ENCODE peak calls at places on chromosomes 7 and 10, in nine cellular contexts. One of them, this sample, is unnamed. For H3K4me1, the result is how much of the 10 kb centered on the place peaks cover.

GRCh38 chr10:127612-128432 is 7.4 kb upstream of the ZMYND11 start:
- DNase-seq in mammary epithelial cell: no peak
- DNase-seq in GM23338: no peak
- DNase-seq in fibroblast of lung: no peak
- DNase-seq in lower lobe of right lung: no peak
- DNase-seq in colonic mucosa: no peak
- DNase-seq in uterus: no peak
- DNase-seq in left ventricle myocardium inferior: no peak
- DNase-seq in H9: no peak
- DNase-seq in this sample: no peak

GRCh38 chr7:23347682-23348180 is 48.6 kb downstream of the MALSU1 start:
- DNase-seq in lower lobe of right lung: no peak
- DNase-seq in colonic mucosa: no peak
- DNase-seq in GM23338: no peak
- DNase-seq in left ventricle myocardium inferior: no peak
- DNase-seq in H9: no peak
- DNase-seq in mammary epithelial cell: peak
- DNase-seq in fibroblast of lung: peak
- DNase-seq in uterus: no peak
- DNase-seq in this sample: no peak

GRCh38 chr7:30240401-30240800 is 44.0 kb upstream of the ZNRF2 start:
- DNase-seq in fibroblast of lung: peak
- DNase-seq in left ventricle myocardium inferior: no peak
- DNase-seq in uterus: no peak
- DNase-seq in colonic mucosa: no peak
- DNase-seq in mammary epithelial cell: peak
- DNase-seq in GM23338: no peak
- DNase-seq in lower lobe of right lung: no peak
- DNase-seq in H9: no peak
- DNase-seq in this sample: no peak

GRCh38 chr10:59817806-59818205 is 64.6 kb upstream of the MRLN start:
- DNase-seq in fibroblast of lung: peak
- DNase-seq in colonic mucosa: no peak
- DNase-seq in H9: no peak
- DNase-seq in mammary epithelial cell: no peak
- DNase-seq in uterus: no peak
- DNase-seq in left ventricle myocardium inferior: no peak
- DNase-seq in lower lobe of right lung: no peak
- DNase-seq in GM23338: no peak
- DNase-seq in this sample: no peak

GRCh38 chr10:113021268-113022028 is 71.4 kb downstream of the TCF7L2 start:
- DNase-seq in uterus: no peak
- DNase-seq in left ventricle myocardium inferior: no peak
- DNase-seq in fibroblast of lung: no peak
- DNase-seq in H9: no peak
- DNase-seq in mammary epithelial cell: no peak
- DNase-seq in lower lobe of right lung: no peak
- DNase-seq in GM23338: no peak
- DNase-seq in colonic mucosa: no peak
- DNase-seq in this sample: no peak

GRCh38 chr10:36349445-36350063 is 707.5 kb upstream of the FZD8 start:
- DNase-seq in H9: no peak
- DNase-seq in left ventricle myocardium inferior: no peak
- DNase-seq in lower lobe of right lung: no peak
- DNase-seq in GM23338: peak
- DNase-seq in fibroblast of lung: peak
- DNase-seq in mammary epithelial cell: peak
- DNase-seq in colonic mucosa: no peak
- DNase-seq in uterus: no peak
- DNase-seq in this sample: no peak

GRCh38 chr10:34813626-34814227 is 1.4 kb downstream of the PARD3 start:
- DNase-seq in fibroblast of lung: peak
- DNase-seq in lower lobe of right lung: no peak
- DNase-seq in left ventricle myocardium inferior: no peak
- DNase-seq in mammary epithelial cell: peak
- DNase-seq in colonic mucosa: peak
- DNase-seq in uterus: peak
- DNase-seq in H9: no peak
- DNase-seq in GM23338: no peak
- DNase-seq in this sample: no peak

GRCh38 chr7:134703781-134704180 is 57.1 kb downstream of the BPGM start:
- DNase-seq in GM23338: no peak
- DNase-seq in uterus: peak
- DNase-seq in mammary epithelial cell: no peak
- DNase-seq in lower lobe of right lung: no peak
- DNase-seq in H9: no peak
- DNase-seq in left ventricle myocardium inferior: no peak
- DNase-seq in fibroblast of lung: peak
- DNase-seq in colonic mucosa: no peak
- DNase-seq in this sample: no peak

GRCh38 chr7:127859330-127859729 is 171.9 kb downstream of the LRRC4 start:
- DNase-seq in fibroblast of lung: no peak
- DNase-seq in left ventricle myocardium inferior: no peak
- DNase-seq in lower lobe of right lung: no peak
- DNase-seq in GM23338: no peak
- DNase-seq in uterus: no peak
- DNase-seq in colonic mucosa: no peak
- DNase-seq in H9: no peak
- DNase-seq in mammary epithelial cell: no peak
- DNase-seq in this sample: no peak

GRCh38 chr7:151308256-151308655 is 33.4 kb upstream of the NUB1 start:
- DNase-seq in uterus: no peak
- DNase-seq in H9: no peak
- DNase-seq in lower lobe of right lung: no peak
- DNase-seq in mammary epithelial cell: no peak
- DNase-seq in GM23338: no peak
- DNase-seq in left ventricle myocardium inferior: no peak
- DNase-seq in fibroblast of lung: no peak
- DNase-seq in colonic mucosa: no peak
- DNase-seq in this sample: peak

GRCh38 chr10:11397980-11398580 is 213.4 kb downstream of the USP6NL start:
- DNase-seq in uterus: no peak
- DNase-seq in colonic mucosa: no peak
- DNase-seq in fibroblast of lung: peak
- DNase-seq in mammary epithelial cell: no peak
- DNase-seq in left ventricle myocardium inferior: peak
- DNase-seq in GM23338: no peak
- DNase-seq in H9: no peak
- DNase-seq in lower lobe of right lung: no peak
- DNase-seq in this sample: no peak

GRCh38 chr10:22252286-22252800 is 34.5 kb upstream of the EBLN1 start:
- DNase-seq in left ventricle myocardium inferior: peak
- DNase-seq in fibroblast of lung: peak
- DNase-seq in colonic mucosa: peak
- DNase-seq in lower lobe of right lung: peak
- DNase-seq in H9: peak
- DNase-seq in GM23338: no peak
- DNase-seq in mammary epithelial cell: peak
- DNase-seq in uterus: peak
- DNase-seq in this sample: peak

GRCh38 chr7:32958046-32959025 is 1.1 kb downstream of the FKBP9 start:
- DNase-seq in left ventricle myocardium inferior: peak
- DNase-seq in GM23338: peak
- DNase-seq in mammary epithelial cell: peak
- DNase-seq in colonic mucosa: peak
- DNase-seq in uterus: peak
- DNase-seq in H9: peak
- DNase-seq in fibroblast of lung: peak
- DNase-seq in lower lobe of right lung: peak
- DNase-seq in this sample: peak

GRCh38 chr7:29989257-29989995 is at the start of gene SCRN1:
- DNase-seq in left ventricle myocardium inferior: peak
- DNase-seq in fibroblast of lung: no peak
- DNase-seq in GM23338: peak
- DNase-seq in uterus: peak
- DNase-seq in lower lobe of right lung: peak
- DNase-seq in colonic mucosa: peak
- DNase-seq in H9: peak
- DNase-seq in mammary epithelial cell: peak
- DNase-seq in this sample: no peak

GRCh38 chr7:1099154-1099542 is 11.2 kb downstream of the GPER1 start:
- DNase-seq in H9: no peak
- DNase-seq in lower lobe of right lung: no peak
- DNase-seq in fibroblast of lung: no peak
- DNase-seq in colonic mucosa: no peak
- DNase-seq in mammary epithelial cell: no peak
- DNase-seq in GM23338: no peak
- DNase-seq in uterus: no peak
- DNase-seq in left ventricle myocardium inferior: no peak
- DNase-seq in this sample: no peak

GRCh38 chr7:1096156-1097119 is 8.5 kb downstream of the GPER1 start:
- DNase-seq in colonic mucosa: no peak
- DNase-seq in lower lobe of right lung: peak
- DNase-seq in fibroblast of lung: peak
- DNase-seq in H9: no peak
- DNase-seq in mammary epithelial cell: no peak
- DNase-seq in uterus: peak
- DNase-seq in left ventricle myocardium inferior: no peak
- DNase-seq in GM23338: no peak
- DNase-seq in this sample: no peak

GRCh38 chr7:1095621-1096155 is 7.8 kb downstream of the GPER1 start:
- DNase-seq in left ventricle myocardium inferior: no peak
- DNase-seq in fibroblast of lung: no peak
- DNase-seq in lower lobe of right lung: no peak
- DNase-seq in GM23338: no peak
- DNase-seq in H9: no peak
- DNase-seq in uterus: no peak
- DNase-seq in colonic mucosa: no peak
- DNase-seq in mammary epithelial cell: no peak
- DNase-seq in this sample: peak

GRCh38 chr7:1098243-1099153 is 10.6 kb downstream of the GPER1 start:
- DNase-seq in GM23338: no peak
- DNase-seq in uterus: no peak
- DNase-seq in H9: no peak
- DNase-seq in lower lobe of right lung: no peak
- DNase-seq in mammary epithelial cell: no peak
- DNase-seq in fibroblast of lung: no peak
- DNase-seq in colonic mucosa: no peak
- DNase-seq in left ventricle myocardium inferior: no peak
- DNase-seq in this sample: no peak

DNA sequence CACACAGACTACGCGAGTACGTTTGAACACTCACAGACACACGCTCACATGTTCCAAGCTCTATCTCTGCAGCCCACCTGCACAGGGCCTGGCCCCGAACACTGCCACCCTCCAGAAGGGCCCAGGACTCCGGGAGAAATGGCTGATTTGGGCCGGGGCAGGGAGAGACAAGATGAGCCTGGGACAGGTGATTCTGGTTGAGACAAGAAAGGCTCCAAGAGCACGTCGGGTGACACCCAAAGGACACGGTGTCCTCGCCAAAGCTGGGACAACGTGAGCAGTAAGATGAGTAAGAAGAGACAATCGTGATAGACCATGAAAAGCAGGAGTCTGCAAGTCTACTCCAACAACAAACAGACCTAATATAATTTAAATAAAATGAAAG is 9.2 kb downstream of the GPER1 start:
- DNase-seq in lower lobe of right lung: no peak
- DNase-seq in uterus: no peak
- DNase-seq in fibroblast of lung: no peak
- DNase-seq in GM23338: no peak
- DNase-seq in colonic mucosa: no peak
- DNase-seq in H9: no peak
- DNase-seq in mammary epithelial cell: no peak
- DNase-seq in left ventricle myocardium inferior: no peak
- DNase-seq in this sample: no peak
- TF ChIP-seq CTCF in lower lobe of right lung: no peak
- TF ChIP-seq CTCF in uterus: no peak
- TF ChIP-seq CTCF in fibroblast of lung: no peak
- TF ChIP-seq CTCF in GM23338: no peak
- TF ChIP-seq CTCF in colonic mucosa: no peak
- TF ChIP-seq CTCF in H9: no peak
- TF ChIP-seq CTCF in mammary epithelial cell: no peak
- TF ChIP-seq CTCF in left ventricle myocardium inferior: no peak
- TF ChIP-seq CTCF in this sample: no peak

DNA sequence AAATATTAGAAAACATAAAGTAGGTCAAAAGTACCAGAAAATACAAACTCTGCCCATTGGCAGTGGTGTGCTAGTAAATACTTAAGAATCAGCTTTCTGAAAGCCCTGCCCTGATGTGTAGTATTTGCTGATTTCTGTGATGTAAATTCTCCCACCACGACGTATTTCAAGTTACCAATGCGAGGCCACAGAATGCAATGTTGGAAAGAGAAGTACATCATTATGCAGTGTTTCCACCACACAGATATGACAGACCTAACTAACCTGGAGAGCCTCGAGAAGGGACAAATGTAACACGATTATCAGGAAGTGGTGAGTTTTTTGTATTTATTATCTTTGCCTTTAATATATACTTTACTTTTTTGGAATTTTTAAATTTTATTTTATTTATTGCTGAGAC is 11.7 kb upstream of the MAP3K8 start:
- DNase-seq in GM23338: no peak
- DNase-seq in left ventricle myocardium inferior: no peak
- DNase-seq in fibroblast of lung: no peak
- DNase-seq in H9: no peak
- DNase-seq in lower lobe of right lung: no peak
- DNase-seq in uterus: no peak
- DNase-seq in colonic mucosa: no peak
- DNase-seq in mammary epithelial cell: no peak
- DNase-seq in this sample: no peak
- H3K4me1 ChIP-seq in GM23338: under half
- H3K4me1 ChIP-seq in left ventricle myocardium inferior: under half
- H3K4me1 ChIP-seq in fibroblast of lung: under half
- H3K4me1 ChIP-seq in H9: under half
- H3K4me1 ChIP-seq in lower lobe of right lung: under half
- H3K4me1 ChIP-seq in uterus: under half
- H3K4me1 ChIP-seq in colonic mucosa: under half
- H3K4me1 ChIP-seq in mammary epithelial cell: under half
- H3K4me1 ChIP-seq in this sample: under half

GRCh38 chr10:121188005-121188404 is 336.8 kb downstream of the WDR11 start:
- DNase-seq in lower lobe of right lung: no peak
- DNase-seq in colonic mucosa: peak
- DNase-seq in mammary epithelial cell: no peak
- DNase-seq in uterus: peak
- DNase-seq in GM23338: peak
- DNase-seq in fibroblast of lung: no peak
- DNase-seq in H9: no peak
- DNase-seq in left ventricle myocardium inferior: no peak
- DNase-seq in this sample: no peak
- TF ChIP-seq CTCF in lower lobe of right lung: no peak
- TF ChIP-seq CTCF in colonic mucosa: no peak
- TF ChIP-seq CTCF in mammary epithelial cell: no peak
- TF ChIP-seq CTCF in uterus: no peak
- TF ChIP-seq CTCF in GM23338: no peak
- TF ChIP-seq CTCF in fibroblast of lung: no peak
- TF ChIP-seq CTCF in H9: peak
- TF ChIP-seq CTCF in left ventricle myocardium inferior: no peak
- TF ChIP-seq CTCF in this sample: peak

DNA sequence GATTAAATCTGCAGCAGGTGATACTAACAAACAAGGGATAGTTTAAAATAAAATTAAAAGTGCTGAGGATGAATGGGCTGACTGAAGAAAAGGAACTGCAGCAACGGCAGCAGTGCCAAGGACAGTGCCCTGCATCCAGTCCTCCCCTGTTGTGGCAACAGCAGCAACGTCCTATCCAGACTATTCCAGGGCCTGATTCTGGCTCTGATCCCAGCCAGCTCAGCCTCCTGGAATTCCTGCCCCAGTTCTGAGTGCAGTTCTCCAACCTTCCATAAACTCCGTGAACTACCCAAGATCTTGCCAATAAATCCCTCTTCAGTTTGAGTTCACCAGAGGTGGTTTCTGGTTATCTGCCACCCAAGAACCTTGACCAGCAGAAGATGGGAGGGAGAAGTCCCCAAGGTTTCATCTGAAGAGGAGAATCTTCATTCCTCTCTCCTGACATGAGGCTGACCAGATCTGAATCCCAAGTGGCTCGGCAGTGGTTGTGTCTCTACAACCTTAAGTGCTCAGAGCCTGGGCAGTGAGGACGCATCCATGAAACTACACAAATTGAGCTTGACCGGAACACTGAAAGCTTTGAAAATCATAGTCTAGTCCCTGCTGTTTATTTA is 115.8 kb downstream of the SORBS1 start:
- DNase-seq in uterus: peak
- DNase-seq in left ventricle myocardium inferior: peak
- DNase-seq in H9: no peak
- DNase-seq in mammary epithelial cell: peak
- DNase-seq in GM23338: no peak
- DNase-seq in lower lobe of right lung: peak
- DNase-seq in colonic mucosa: peak
- DNase-seq in fibroblast of lung: peak
- DNase-seq in this sample: peak
- H3K4me1 ChIP-seq in uterus: under half
- H3K4me1 ChIP-seq in left ventricle myocardium inferior: half or more
- H3K4me1 ChIP-seq in H9: under half
- H3K4me1 ChIP-seq in mammary epithelial cell: under half
- H3K4me1 ChIP-seq in GM23338: under half
- H3K4me1 ChIP-seq in lower lobe of right lung: under half
- H3K4me1 ChIP-seq in colonic mucosa: under half
- H3K4me1 ChIP-seq in fibroblast of lung: under half
- H3K4me1 ChIP-seq in this sample: under half

This sample was measured in right atrium auricular region.